ENCODE peak calls at places on chromosomes 1 and 21, in six cellular contexts. P is HCT116, R is MM.1S, Y is neural progenitor cell, L is PC-3, Q is SK-N-SH. C is an unnamed sample.

GRCh38 chr1:91884459-91885290 is 1.3 kb downstream of the TGFBR3 start:
- DNase-seq in P (no peak), R (no peak), Y (peak; percentile 59), L (peak; percentile 19), Q (peak; percentile 19), C (peak; percentile 64)

GRCh38 chr1:15526021-15526489 is 593 bp upstream of the DNAJC16 start:
- DNase-seq in P (no peak), R (no peak), Y (no peak), L (no peak), Q (no peak), C (no peak)

GRCh38 chr1:36881071-36881405 is 153.3 kb downstream of the GRIK3 start:
- DNase-seq in P (no peak), R (no peak), Y (no peak), L (no peak), Q (peak; percentile 1), C (no peak)

GRCh38 chr1:112743174-112744018 is 28.3 kb upstream of the PPM1J start:
- DNase-seq in P (no peak), R (no peak), Y (peak; percentile 41), L (no peak), Q (no peak), C (peak; percentile 80)

GRCh38 chr1:153985984-153986761 is at the start of gene RAB13:
- DNase-seq in P (peak; percentile 61), R (no peak), Y (peak; percentile 92), L (peak; percentile 90), Q (peak; percentile 92), C (peak; percentile 95)

GRCh38 chr1:172662464-172663109 is 3.7 kb downstream of the FASLG start:
- DNase-seq in P (no peak), R (peak; percentile 70), Y (no peak), L (peak; percentile 37), Q (peak; percentile 43), C (peak; percentile 82)

GRCh38 chr1:41794031-41794430 is 124.7 kb downstream of the HIVEP3 start:
- DNase-seq in P (no peak), R (no peak), Y (no peak), L (no peak), Q (no peak), C (no peak)

GRCh38 chr1:44677201-44677520 is 2.6 kb downstream of the ARMH1 start:
- DNase-seq in P (no peak), R (peak; percentile 24), Y (peak; percentile 37), L (peak; percentile 67), Q (peak; percentile 40), C (peak; percentile 81)

GRCh38 chr1:118821801-118822200 is 166.3 kb downstream of the TBX15 start:
- DNase-seq in P (no peak), R (no peak), Y (no peak), L (peak; percentile 44), Q (no peak), C (peak; percentile 73)

GRCh38 chr1:60281360-60281932 is 207.9 kb upstream of the C1orf87 start:
- DNase-seq in P (peak; percentile 83), R (peak; percentile 55), Y (peak; percentile 86), L (peak; percentile 85), Q (peak; percentile 79), C (peak; percentile 82)

GRCh38 chr1:182175340-182176068 is 114.0 kb upstream of the ZNF648 start:
- DNase-seq in P (no peak), R (no peak), Y (no peak), L (peak; percentile 90), Q (no peak), C (no peak)

GRCh38 chr1:18705811-18706210 is 75.2 kb downstream of the PAX7 start:
- DNase-seq in P (no peak), R (peak; percentile 20), Y (no peak), L (no peak), Q (no peak), C (no peak)

GRCh38 chr1:158353333-158354038 is at the start of gene CD1E:
- DNase-seq in P (no peak), R (no peak), Y (no peak), L (no peak), Q (no peak), C (no peak)

GRCh38 chr1:180098242-180098995 is 56.2 kb upstream of the QSOX1 start:
- DNase-seq in P (no peak), R (no peak), Y (no peak), L (peak; percentile 65), Q (no peak), C (peak; percentile 91)

GRCh38 chr1:245211035-245211749 is 56.4 kb downstream of the KIF26B start:
- DNase-seq in P (no peak), R (no peak), Y (no peak), L (no peak), Q (no peak), C (no peak)

GRCh38 chr1:7402548-7402850 is 368.6 kb upstream of the VAMP3 start:
- DNase-seq in P (no peak), R (no peak), Y (no peak), L (no peak), Q (no peak), C (no peak)

GRCh38 chr1:52234708-52235107 is 92.8 kb downstream of the ZFYVE9 start:
- DNase-seq in P (no peak), R (no peak), Y (no peak), L (peak; percentile 14), Q (no peak), C (peak; percentile 10)

GRCh38 chr1:52238474-52238873 is 96.6 kb downstream of the ZFYVE9 start:
- DNase-seq in P (no peak), R (no peak), Y (no peak), L (peak; percentile 77), Q (no peak), C (peak; percentile 86)

GRCh38 chr1:52238887-52239707 is 97.2 kb downstream of the ZFYVE9 start:
- DNase-seq in P (no peak), R (no peak), Y (no peak), L (peak; percentile 51), Q (peak; percentile 3), C (peak; percentile 38)

GRCh38 chr1:52239708-52240001 is 97.8 kb downstream of the ZFYVE9 start:
- DNase-seq in P (no peak), R (peak; percentile 51), Y (no peak), L (peak; percentile 21), Q (no peak), C (no peak)

GRCh38 chr1:52237430-52237829 is 95.5 kb downstream of the ZFYVE9 start:
- DNase-seq in P (no peak), R (no peak), Y (no peak), L (peak; percentile 66), Q (no peak), C (peak; percentile 75)
- TF ChIP-seq EZH2phosphoT487 in P (no peak), R (no peak), Y (no peak), L (no peak), Q (no peak), C (peak; percentile 38)

GRCh38 chr1:205188132-205188531 is 23.4 kb downstream of the DSTYK start:
- DNase-seq in P (no peak), R (no peak), Y (no peak), L (peak; percentile 82), Q (no peak), C (peak; percentile 19)

GRCh38 chr1:205189162-205189561 is 22.3 kb downstream of the DSTYK start:
- DNase-seq in P (no peak), R (no peak), Y (no peak), L (no peak), Q (no peak), C (no peak)

GRCh38 chr1:205192287-205192686 is 19.2 kb downstream of the DSTYK start:
- DNase-seq in P (no peak), R (no peak), Y (no peak), L (no peak), Q (no peak), C (no peak)

GRCh38 chr1:205191617-205192016 is 19.9 kb downstream of the DSTYK start:
- DNase-seq in P (no peak), R (no peak), Y (peak; percentile 47), L (no peak), Q (peak; percentile 43), C (no peak)

DNA sequence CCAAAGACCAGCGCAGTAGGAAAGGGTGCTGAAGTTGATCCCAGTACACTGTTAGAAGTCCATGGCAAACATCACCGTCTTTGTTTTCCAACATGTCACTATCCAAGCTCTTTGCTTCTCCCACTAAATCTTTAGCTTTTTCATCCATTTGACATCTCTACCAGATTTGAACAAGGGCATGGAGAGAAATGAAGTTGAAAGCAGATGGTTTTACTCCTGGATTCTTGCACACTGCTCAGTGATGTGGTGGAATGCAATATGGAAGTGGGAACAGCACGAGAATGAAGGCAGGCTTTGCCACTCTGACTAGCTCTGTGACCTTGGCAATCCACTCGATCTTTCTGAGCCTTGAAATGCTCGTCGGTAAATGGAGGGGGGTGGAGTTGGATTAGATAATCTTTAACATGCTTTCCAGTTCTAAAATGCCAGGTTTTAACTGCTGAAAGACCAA is 20.4 kb downstream of the DSTYK start:
- DNase-seq in P (no peak), R (no peak), Y (no peak), L (no peak), Q (no peak), C (peak; percentile 43)
- H3K79me2 ChIP-seq in P (peaks cover 34% of the 10 kb centered on the region), R (peaks cover 68% of the 10 kb centered on the region), Y (peaks cover 75% of the 10 kb centered on the region), L (peaks cover 50% of the 10 kb centered on the region), Q (peaks cover 52% of the 10 kb centered on the region), C (peaks cover 100% of the 10 kb centered on the region)

DNA sequence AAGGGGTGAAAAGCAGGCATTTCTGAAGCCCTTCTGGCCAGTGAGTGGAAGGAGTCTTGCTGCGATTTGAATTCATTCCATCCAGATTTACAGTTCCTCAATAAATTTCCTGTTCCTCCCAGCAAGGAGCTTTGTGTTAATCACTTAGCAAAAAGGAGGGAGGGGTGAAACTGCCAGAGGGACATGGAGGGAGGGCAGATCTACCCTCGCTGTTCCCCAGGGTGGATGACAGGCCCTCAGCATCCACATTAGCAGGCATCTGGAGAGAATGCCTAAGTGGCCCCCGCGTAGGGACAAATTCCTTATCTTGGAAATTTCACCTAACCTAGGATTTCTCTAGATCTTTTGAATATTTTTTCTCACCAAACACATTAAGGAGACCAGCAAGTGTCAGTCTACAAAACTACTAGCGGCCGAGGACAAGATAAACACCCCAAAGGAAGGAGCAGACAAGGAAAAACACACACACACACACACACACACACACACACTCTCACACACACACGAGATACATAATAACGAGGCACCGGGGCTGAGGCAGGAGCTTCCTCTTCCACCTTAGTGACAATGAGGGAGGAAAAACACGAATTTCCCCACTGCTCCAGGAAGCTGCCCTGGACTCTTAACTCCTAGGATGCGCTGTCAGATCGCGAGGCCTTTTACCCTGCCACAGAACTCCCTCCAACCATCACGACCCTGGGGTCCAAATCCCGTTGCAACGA is 983 bp downstream of the ETV3 start:
- DNase-seq in P (no peak), R (peak; percentile 43), Y (peak; percentile 46), L (peak; percentile 23), Q (peak; percentile 45), C (peak; percentile 64)
- H3K9ac ChIP-seq in P (peak overlapping the region; percentile 84), R (peak overlapping the region; percentile 91), Y (peak overlapping the region; percentile 77), L (peak overlapping the region; percentile 88), Q (peak overlapping the region; percentile 86), C (peak overlapping the region; percentile 97)

DNA sequence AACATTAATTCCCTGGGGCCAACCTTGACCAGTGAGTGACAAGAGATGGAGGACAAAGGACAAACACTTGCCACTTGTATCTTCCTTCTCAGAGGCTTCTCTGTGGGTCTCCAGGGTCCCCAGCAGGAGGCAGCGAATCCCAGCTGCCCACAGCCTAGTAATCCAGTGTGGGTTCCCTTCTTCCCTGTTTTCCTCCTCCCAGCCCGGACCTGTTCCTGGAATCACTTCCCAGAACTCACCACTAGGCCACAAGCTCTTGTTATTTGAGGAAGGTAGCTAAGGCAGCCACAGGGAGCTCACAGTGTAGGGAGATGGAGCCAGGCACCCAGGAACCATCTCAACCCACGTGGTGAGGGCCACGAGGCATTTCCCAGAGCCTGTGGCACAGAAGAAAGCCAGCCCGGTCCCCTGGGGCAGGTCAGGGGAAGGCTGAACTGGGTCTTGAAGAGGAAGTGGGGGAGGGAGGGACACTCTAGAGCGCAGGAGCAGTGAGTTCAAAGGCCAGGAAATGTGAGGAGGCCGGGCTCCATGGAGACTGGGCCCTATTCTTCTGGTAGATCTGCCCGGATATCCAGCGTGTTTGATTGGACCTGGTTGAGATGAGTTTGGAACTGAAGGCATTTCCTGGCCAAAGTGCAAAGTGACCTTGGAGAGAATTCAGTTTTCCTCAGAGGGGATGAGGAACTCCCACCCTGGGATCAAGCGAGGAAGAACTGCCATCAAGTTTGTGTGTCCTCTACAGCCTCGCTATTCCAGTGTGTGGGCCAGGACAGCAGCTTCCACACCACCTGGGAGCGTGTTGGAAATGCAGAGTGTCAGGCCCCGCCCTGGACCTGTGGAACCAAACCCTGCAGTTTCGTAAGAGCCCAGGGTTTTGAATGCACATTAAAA is 20.3 kb upstream of the C2CD2 start:
- DNase-seq in P (no peak), R (no peak), Y (no peak), L (no peak), Q (no peak), C (no peak)
- TF ChIP-seq EZH2phosphoT487 in P (no peak), R (no peak), Y (no peak), L (no peak), Q (no peak), C (no peak)

C was measured in GM23248.